ENCODE peak calls at places on chromosomes 7 and 10, in five cellular contexts. Z is anterior cingulate cortex, G is germinal center, M is fibroblast of pulmonary artery, T is Calu3. I is an unnamed sample.

GRCh38 chr10:69739561-69739960 is 62.1 kb upstream of the COL13A1 start:
- DNase-seq in M (no peak), Z (no peak), G (no peak), T (no peak), I (no peak)

GRCh38 chr7:47405921-47406765 is 175.8 kb downstream of the TNS3 start:
- DNase-seq in T (no peak), G (no peak), Z (peak), M (peak), I (no peak)

GRCh38 chr7:132614428-132615076 is 38.3 kb upstream of the PLXNA4 start:
- DNase-seq in T (peak), Z (peak), M (peak), G (peak), I (no peak)

GRCh38 chr10:62075912-62076311 is 174.4 kb downstream of the ARID5B start:
- DNase-seq in M (no peak), Z (no peak), T (no peak), G (no peak), I (no peak)

GRCh38 chr10:24209421-24209770 is 458 bp downstream of the KIAA1217 start:
- DNase-seq in Z (no peak), G (no peak), T (no peak), M (peak), I (no peak)

GRCh38 chr7:110804501-110804900 is 286.4 kb upstream of the LRRN3 start:
- DNase-seq in M (no peak), G (no peak), Z (no peak), T (no peak), I (no peak)

GRCh38 chr10:20100157-20100556 is 283.9 kb downstream of the PLXDC2 start:
- DNase-seq in M (peak), T (no peak), Z (no peak), G (no peak), I (no peak)

GRCh38 chr7:16078076-16078952 is 343.0 kb downstream of the CRPPA start:
- DNase-seq in M (peak), Z (peak), G (no peak), T (peak), I (peak)

GRCh38 chr7:150410680-150411346 is 31.7 kb downstream of the ZNF775 start:
- DNase-seq in T (no peak), M (no peak), Z (no peak), G (no peak), I (no peak)

GRCh38 chr10:91576096-91576545 is 56.8 kb downstream of the PPP1R3C start:
- DNase-seq in T (no peak), M (no peak), G (no peak), Z (no peak), I (no peak)

GRCh38 chr7:135316648-135317313 is 83.1 kb downstream of the STRA8 start:
- DNase-seq in T (no peak), Z (no peak), M (peak), G (no peak), I (no peak)

GRCh38 chr10:71964669-71965515 is 697 bp downstream of the CHST3 start:
- DNase-seq in Z (no peak), G (no peak), M (peak), T (peak), I (no peak)

GRCh38 chr10:61662794-61663259 is at the start of gene CABCOCO1:
- DNase-seq in G (no peak), Z (peak), M (peak), T (peak), I (no peak)

GRCh38 chr10:5030989-5031388 is 27.3 kb upstream of the AKR1C2 start:
- DNase-seq in T (no peak), M (no peak), Z (no peak), G (no peak), I (no peak)

GRCh38 chr10:10055656-10056445 is 961.8 kb upstream of the CELF2 start:
- DNase-seq in M (peak), T (no peak), Z (no peak), G (no peak), I (no peak)

GRCh38 chr10:89250814-89251416 is 660 bp downstream of the LIPA start:
- DNase-seq in Z (no peak), T (no peak), M (no peak), G (no peak), I (no peak)

GRCh38 chr10:115173915-115174443 is 80.8 kb downstream of the ATRNL1 start:
- DNase-seq in G (no peak), M (no peak), Z (no peak), T (no peak), I (no peak)

GRCh38 chr10:97574374-97575100 is 2.0 kb downstream of the ANKRD2 start:
- DNase-seq in Z (no peak), T (peak), M (peak), G (no peak), I (peak)

GRCh38 chr7:121307021-121307575 is 21.7 kb upstream of the WNT16 start:
- DNase-seq in Z (no peak), M (no peak), T (no peak), G (no peak), I (no peak)

GRCh38 chr10:110286841-110287240 is 17.9 kb downstream of the SMNDC1 start:
- DNase-seq in M (no peak), G (no peak), Z (no peak), T (no peak), I (no peak)

GRCh38 chr7:13879994-13880686 is 109.3 kb downstream of the ETV1 start:
- DNase-seq in T (no peak), G (no peak), Z (no peak), M (peak), I (no peak)

GRCh38 chr10:129441391-129442009 is 25.5 kb upstream of the MGMT start:
- DNase-seq in Z (no peak), G (no peak), T (no peak), M (no peak), I (no peak)

GRCh38 chr7:55961994-55962393 is 2.4 kb upstream of the NIPSNAP2 start:
- DNase-seq in Z (no peak), T (no peak), G (no peak), M (no peak), I (no peak)

GRCh38 chr10:5314866-5315265 is 49.9 kb upstream of the UCN3 start:
- DNase-seq in T (no peak), Z (no peak), M (no peak), G (no peak), I (no peak)

GRCh38 chr10:70494966-70495365 is 16.4 kb downstream of the PALD1 start:
- DNase-seq in Z (no peak), G (no peak), M (no peak), T (no peak), I (no peak)

GRCh38 chr10:49541762-49542161 is 2.8 kb upstream of the ERCC6 start:
- DNase-seq in G (no peak), M (no peak), Z (no peak), T (no peak), I (no peak)

I was measured in cerebellar nuclear complex.